ENCODE peak calls at places on chromosomes 4 and X, in nine cellular contexts. B, X, D, E, W, L, T, R and K are unnamed samples.

GRCh38 chr4:157096439-157096838 is 20.5 kb downstream of the GLRB start:
- DNase-seq in B (no peak), X (no peak), D (no peak), E (no peak), W (no peak), L (no peak), T (peak; percentile 9), R (no peak), K (no peak)

GRCh38 chrX:9873952-9874351 is 87.7 kb downstream of the SHROOM2 start:
- DNase-seq in B (peak; percentile 12), X (no peak), D (peak; percentile 65), E (no peak), W (no peak), L (no peak), T (peak; percentile 32), R (peak; percentile 41), K (no peak)

GRCh38 chr4:97142405-97142804 is 1000.9 kb downstream of the STPG2 start:
- DNase-seq in B (no peak), X (no peak), D (no peak), E (no peak), W (no peak), L (no peak), T (no peak), R (no peak), K (no peak)

GRCh38 chr4:38924266-38924827 is 56.7 kb downstream of the FAM114A1 start:
- DNase-seq in B (no peak), X (no peak), D (no peak), E (no peak), W (no peak), L (no peak), T (peak; percentile 42), R (no peak), K (no peak)

GRCh38 chr4:15457401-15458201 is 12.1 kb upstream of the CC2D2A start:
- DNase-seq in B (peak; percentile 31), X (no peak), D (peak; percentile 64), E (peak; percentile 77), W (no peak), L (no peak), T (peak; percentile 76), R (peak; percentile 59), K (no peak)

GRCh38 chr4:62118558-62118957 is 918.4 kb downstream of the ADGRL3 start:
- DNase-seq in B (no peak), X (no peak), D (no peak), E (no peak), W (no peak), L (no peak), T (no peak), R (no peak), K (no peak)

GRCh38 chr4:183192566-183192965 is 93.5 kb downstream of the WWC2 start:
- DNase-seq in B (no peak), X (no peak), D (no peak), E (no peak), W (no peak), L (no peak), T (no peak), R (no peak), K (no peak)

GRCh38 chrX:139304471-139304870 is 226.1 kb upstream of the F9 start:
- DNase-seq in B (no peak), X (no peak), D (no peak), E (no peak), W (no peak), L (no peak), T (peak; percentile 81), R (no peak), K (no peak)

GRCh38 chr4:179695175-179695574 is 2252.9 kb upstream of the AGA start:
- DNase-seq in B (no peak), X (no peak), D (no peak), E (no peak), W (no peak), L (no peak), T (peak; percentile 65), R (no peak), K (no peak)

GRCh38 chr4:53309321-53310020 is 56.4 kb downstream of the SCFD2 start:
- DNase-seq in B (no peak), X (no peak), D (no peak), E (no peak), W (no peak), L (no peak), T (no peak), R (peak; percentile 29), K (no peak)

GRCh38 chrX:87517571-87518141 is at the start of gene KLHL4:
- DNase-seq in B (peak; percentile 66), X (no peak), D (peak; percentile 80), E (peak; percentile 74), W (no peak), L (no peak), T (peak; percentile 80), R (no peak), K (no peak)

GRCh38 chrX:22666441-22666840 is 333.3 kb upstream of the DDX53 start:
- DNase-seq in B (peak; percentile 21), X (no peak), D (peak; percentile 73), E (no peak), W (no peak), L (no peak), T (no peak), R (no peak), K (no peak)

GRCh38 chrX:41922125-41922521 is 1.2 kb downstream of the CASK start:
- DNase-seq in B (no peak), X (no peak), D (no peak), E (no peak), W (no peak), L (no peak), T (peak; percentile 43), R (peak; percentile 13), K (no peak)

GRCh38 chr4:144449623-144450022 is 196.3 kb upstream of the HHIP start:
- DNase-seq in B (no peak), X (no peak), D (no peak), E (no peak), W (no peak), L (no peak), T (no peak), R (no peak), K (peak; percentile 86)